ENCODE peak calls at places on chromosomes 2 and 18, in six cellular contexts. One of them, this sample, is unnamed.

GRCh38 chr2:37344453-37345361 is at the start of gene QPCT:
- DNase-seq in kidney epithelial cell: no peak
- DNase-seq in sigmoid colon: peak; percentile 87
- DNase-seq in Peyer's patch: peak; percentile 61
- DNase-seq in tibial nerve: peak; percentile 32
- DNase-seq in A549: peak; percentile 87
- DNase-seq in this sample: no peak

GRCh38 chr2:25165992-25166618 is 2.3 kb downstream of the POMC start:
- DNase-seq in Peyer's patch: peak; percentile 63
- DNase-seq in sigmoid colon: peak; percentile 37
- DNase-seq in tibial nerve: no peak
- DNase-seq in kidney epithelial cell: no peak
- DNase-seq in A549: peak; percentile 26
- DNase-seq in this sample: peak; percentile 34

GRCh38 chr18:3340682-3341097 is 78.8 kb downstream of the MYL12B start:
- DNase-seq in Peyer's patch: no peak
- DNase-seq in A549: no peak
- DNase-seq in kidney epithelial cell: peak; percentile 54
- DNase-seq in tibial nerve: no peak
- DNase-seq in sigmoid colon: no peak
- DNase-seq in this sample: peak; percentile 77

GRCh38 chr2:74576151-74576755 is 21.7 kb downstream of the DOK1 start:
- DNase-seq in A549: no peak
- DNase-seq in Peyer's patch: no peak
- DNase-seq in kidney epithelial cell: no peak
- DNase-seq in tibial nerve: no peak
- DNase-seq in sigmoid colon: no peak
- DNase-seq in this sample: no peak

GRCh38 chr2:242085941-242086621 is 216.6 kb downstream of the RTP5 start:
- DNase-seq in A549: no peak
- DNase-seq in Peyer's patch: no peak
- DNase-seq in tibial nerve: no peak
- DNase-seq in kidney epithelial cell: no peak
- DNase-seq in sigmoid colon: peak; percentile 71
- DNase-seq in this sample: no peak

GRCh38 chr2:146131048-146131447 is 1611.1 kb upstream of the ZEB2 start:
- DNase-seq in sigmoid colon: no peak
- DNase-seq in tibial nerve: no peak
- DNase-seq in Peyer's patch: no peak
- DNase-seq in A549: no peak
- DNase-seq in kidney epithelial cell: no peak
- DNase-seq in this sample: no peak

GRCh38 chr2:145060876-145061275 is 541.0 kb upstream of the ZEB2 start:
- DNase-seq in tibial nerve: no peak
- DNase-seq in sigmoid colon: no peak
- DNase-seq in Peyer's patch: no peak
- DNase-seq in kidney epithelial cell: no peak
- DNase-seq in A549: no peak
- DNase-seq in this sample: no peak

GRCh38 chr2:126599062-126599461 is 56.9 kb upstream of the GYPC start:
- DNase-seq in sigmoid colon: no peak
- DNase-seq in A549: no peak
- DNase-seq in kidney epithelial cell: no peak
- DNase-seq in Peyer's patch: no peak
- DNase-seq in tibial nerve: no peak
- DNase-seq in this sample: no peak

GRCh38 chr2:725464-725863 is 48.3 kb upstream of the TMEM18 start:
- DNase-seq in tibial nerve: no peak
- DNase-seq in Peyer's patch: no peak
- DNase-seq in sigmoid colon: no peak
- DNase-seq in A549: no peak
- DNase-seq in kidney epithelial cell: no peak
- DNase-seq in this sample: no peak

GRCh38 chr2:73291093-73291460 is 2.3 kb downstream of the EGR4 start:
- DNase-seq in sigmoid colon: no peak
- DNase-seq in kidney epithelial cell: no peak
- DNase-seq in A549: peak; percentile 41
- DNase-seq in Peyer's patch: peak; percentile 67
- DNase-seq in tibial nerve: no peak
- DNase-seq in this sample: no peak

GRCh38 chr2:113851640-113852039 is 38.2 kb upstream of the ACTR3 start:
- DNase-seq in A549: no peak
- DNase-seq in tibial nerve: no peak
- DNase-seq in sigmoid colon: no peak
- DNase-seq in kidney epithelial cell: no peak
- DNase-seq in Peyer's patch: no peak
- DNase-seq in this sample: no peak

GRCh38 chr2:30565860-30566358 is 118.9 kb downstream of the LCLAT1 start:
- DNase-seq in Peyer's patch: no peak
- DNase-seq in sigmoid colon: no peak
- DNase-seq in A549: no peak
- DNase-seq in kidney epithelial cell: no peak
- DNase-seq in tibial nerve: no peak
- DNase-seq in this sample: no peak

GRCh38 chr18:49444599-49444998 is 15.8 kb downstream of the DYM start:
- DNase-seq in sigmoid colon: no peak
- DNase-seq in A549: no peak
- DNase-seq in tibial nerve: no peak
- DNase-seq in Peyer's patch: no peak
- DNase-seq in kidney epithelial cell: no peak
- DNase-seq in this sample: no peak

GRCh38 chr2:100974712-100975520 is 27.2 kb upstream of the RPL31 start:
- DNase-seq in A549: no peak
- DNase-seq in sigmoid colon: peak; percentile 42
- DNase-seq in kidney epithelial cell: no peak
- DNase-seq in tibial nerve: no peak
- DNase-seq in Peyer's patch: peak; percentile 29
- DNase-seq in this sample: no peak

GRCh38 chr2:226439337-226439736 is 360.3 kb downstream of the IRS1 start:
- DNase-seq in Peyer's patch: no peak
- DNase-seq in kidney epithelial cell: no peak
- DNase-seq in tibial nerve: no peak
- DNase-seq in A549: no peak
- DNase-seq in sigmoid colon: no peak
- DNase-seq in this sample: no peak

GRCh38 chr2:196479350-196479749 is 160.2 kb upstream of the CCDC150 start:
- DNase-seq in kidney epithelial cell: peak; percentile 63
- DNase-seq in Peyer's patch: no peak
- DNase-seq in tibial nerve: no peak
- DNase-seq in A549: no peak
- DNase-seq in sigmoid colon: no peak
- DNase-seq in this sample: no peak

GRCh38 chr2:153986488-153987229 is 114.9 kb downstream of the GALNT13 start:
- DNase-seq in kidney epithelial cell: no peak
- DNase-seq in Peyer's patch: no peak
- DNase-seq in sigmoid colon: no peak
- DNase-seq in tibial nerve: no peak
- DNase-seq in A549: peak; percentile 16
- DNase-seq in this sample: no peak

GRCh38 chr2:177671662-177672061 is 279.1 kb downstream of the AGPS start:
- DNase-seq in kidney epithelial cell: no peak
- DNase-seq in Peyer's patch: no peak
- DNase-seq in sigmoid colon: no peak
- DNase-seq in A549: no peak
- DNase-seq in tibial nerve: no peak
- DNase-seq in this sample: no peak

GRCh38 chr2:177676636-177677035 is 284.1 kb downstream of the AGPS start:
- DNase-seq in sigmoid colon: no peak
- DNase-seq in A549: no peak
- DNase-seq in Peyer's patch: no peak
- DNase-seq in kidney epithelial cell: no peak
- DNase-seq in tibial nerve: no peak
- DNase-seq in this sample: no peak

GRCh38 chr2:177675256-177676220 is 283.0 kb downstream of the AGPS start:
- DNase-seq in A549: no peak
- DNase-seq in tibial nerve: no peak
- DNase-seq in Peyer's patch: no peak
- DNase-seq in kidney epithelial cell: no peak
- DNase-seq in sigmoid colon: no peak
- DNase-seq in this sample: no peak

GRCh38 chr2:177670791-177671528 is 278.4 kb downstream of the AGPS start:
- DNase-seq in A549: no peak
- DNase-seq in kidney epithelial cell: no peak
- DNase-seq in Peyer's patch: no peak
- DNase-seq in tibial nerve: no peak
- DNase-seq in sigmoid colon: no peak
- DNase-seq in this sample: no peak

GRCh38 chr2:177673602-177674595 is 281.3 kb downstream of the AGPS start:
- DNase-seq in tibial nerve: no peak
- DNase-seq in kidney epithelial cell: no peak
- DNase-seq in sigmoid colon: no peak
- DNase-seq in Peyer's patch: no peak
- DNase-seq in A549: no peak
- DNase-seq in this sample: no peak
- TF ChIP-seq CTCF in tibial nerve: no peak
- TF ChIP-seq CTCF in kidney epithelial cell: no peak
- TF ChIP-seq CTCF in sigmoid colon: no peak
- TF ChIP-seq CTCF in Peyer's patch: no peak
- TF ChIP-seq CTCF in A549: no peak
- TF ChIP-seq CTCF in this sample: peak; percentile 11

DNA sequence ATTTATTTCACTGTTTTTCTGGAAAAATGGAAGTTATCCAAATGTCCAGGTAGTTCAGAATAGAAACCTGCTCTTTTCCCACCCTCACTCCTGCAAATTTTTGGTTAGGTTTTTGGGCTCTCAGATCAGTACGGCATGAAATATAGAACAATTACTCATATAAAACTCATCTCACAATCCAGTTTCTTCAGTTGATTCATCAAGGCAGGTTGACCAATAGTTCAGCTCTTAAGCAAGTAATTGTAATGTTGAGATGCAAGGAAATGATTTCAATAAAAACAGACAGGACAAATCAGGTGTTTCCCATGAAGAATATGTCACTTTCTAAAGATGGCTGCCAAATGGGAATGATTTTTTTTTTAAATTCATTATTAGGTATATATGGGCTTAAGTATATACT is 2.0 kb downstream of the RAB27B start:
- DNase-seq in sigmoid colon: no peak
- DNase-seq in Peyer's patch: no peak
- DNase-seq in A549: no peak
- DNase-seq in tibial nerve: no peak
- DNase-seq in kidney epithelial cell: no peak
- DNase-seq in this sample: no peak
- H3K4me3 ChIP-seq in sigmoid colon: no peak overlapping the region
- H3K4me3 ChIP-seq in Peyer's patch: no peak overlapping the region
- H3K4me3 ChIP-seq in A549: peak overlapping the region; percentile 67
- H3K4me3 ChIP-seq in tibial nerve: no peak overlapping the region
- H3K4me3 ChIP-seq in kidney epithelial cell: no peak overlapping the region
- H3K4me3 ChIP-seq in this sample: peak overlapping the region; percentile 61

GRCh38 chr2:240810199-240810598 is 9.8 kb downstream of the KIF1A start:
- DNase-seq in sigmoid colon: no peak
- DNase-seq in tibial nerve: no peak
- DNase-seq in Peyer's patch: no peak
- DNase-seq in kidney epithelial cell: no peak
- DNase-seq in A549: no peak
- DNase-seq in this sample: no peak
- TF ChIP-seq CTCF in sigmoid colon: no peak
- TF ChIP-seq CTCF in tibial nerve: no peak
- TF ChIP-seq CTCF in Peyer's patch: no peak
- TF ChIP-seq CTCF in kidney epithelial cell: no peak
- TF ChIP-seq CTCF in A549: peak; percentile 39
- TF ChIP-seq CTCF in this sample: peak; percentile 33

DNA sequence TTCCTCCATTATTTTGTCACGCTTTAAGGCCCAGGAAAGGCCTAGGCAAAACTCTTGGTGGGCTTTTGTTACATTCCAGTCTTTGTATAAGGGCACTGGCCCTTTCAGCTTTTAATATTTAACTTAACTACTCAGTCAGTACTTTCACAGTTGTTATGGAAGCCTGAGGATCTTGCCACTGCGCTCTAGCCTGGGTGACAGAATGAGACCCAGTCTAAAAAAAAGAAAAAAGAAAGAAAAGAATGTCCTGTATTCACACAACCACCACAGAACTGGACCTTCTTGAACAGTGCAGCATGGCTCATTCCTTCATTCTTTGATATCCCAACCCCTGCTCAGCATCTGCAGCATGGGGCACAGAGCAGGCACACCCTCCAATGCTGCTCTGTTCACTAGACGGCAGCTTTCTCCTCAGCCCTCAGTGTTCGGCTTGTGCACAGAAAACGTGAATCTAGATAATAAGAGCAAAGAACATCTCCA is 93.4 kb upstream of the MSH2 start:
- DNase-seq in sigmoid colon: no peak
- DNase-seq in A549: no peak
- DNase-seq in tibial nerve: no peak
- DNase-seq in kidney epithelial cell: peak; percentile 39
- DNase-seq in Peyer's patch: peak; percentile 73
- DNase-seq in this sample: no peak
- H3K4me3 ChIP-seq in sigmoid colon: no peak overlapping the region
- H3K4me3 ChIP-seq in A549: no peak overlapping the region
- H3K4me3 ChIP-seq in tibial nerve: no peak overlapping the region
- H3K4me3 ChIP-seq in kidney epithelial cell: no peak overlapping the region
- H3K4me3 ChIP-seq in Peyer's patch: no peak overlapping the region
- H3K4me3 ChIP-seq in this sample: no peak overlapping the region

DNA sequence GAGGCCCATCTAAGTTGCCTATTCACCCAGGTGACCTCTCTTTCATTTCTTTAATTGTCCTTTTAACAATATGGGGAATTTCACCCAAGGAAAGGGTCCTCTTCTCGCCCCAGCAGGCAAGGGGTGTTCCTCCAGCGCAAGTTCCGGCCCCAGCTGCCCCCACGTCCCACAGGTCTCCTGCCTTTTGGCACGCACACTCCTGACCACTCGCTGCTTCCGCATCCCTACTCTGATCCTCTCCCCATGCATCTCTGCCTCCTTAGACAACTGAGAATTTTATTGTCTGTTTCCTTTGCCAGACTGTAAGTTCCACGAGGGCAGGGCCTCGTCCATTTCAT is 684 bp upstream of the ARPC2 start:
- DNase-seq in kidney epithelial cell: no peak
- DNase-seq in sigmoid colon: peak; percentile 69
- DNase-seq in Peyer's patch: no peak
- DNase-seq in A549: no peak
- DNase-seq in tibial nerve: no peak
- DNase-seq in this sample: no peak
- TF ChIP-seq CTCF in kidney epithelial cell: no peak
- TF ChIP-seq CTCF in sigmoid colon: no peak
- TF ChIP-seq CTCF in Peyer's patch: no peak
- TF ChIP-seq CTCF in A549: no peak
- TF ChIP-seq CTCF in tibial nerve: no peak
- TF ChIP-seq CTCF in this sample: no peak

DNA sequence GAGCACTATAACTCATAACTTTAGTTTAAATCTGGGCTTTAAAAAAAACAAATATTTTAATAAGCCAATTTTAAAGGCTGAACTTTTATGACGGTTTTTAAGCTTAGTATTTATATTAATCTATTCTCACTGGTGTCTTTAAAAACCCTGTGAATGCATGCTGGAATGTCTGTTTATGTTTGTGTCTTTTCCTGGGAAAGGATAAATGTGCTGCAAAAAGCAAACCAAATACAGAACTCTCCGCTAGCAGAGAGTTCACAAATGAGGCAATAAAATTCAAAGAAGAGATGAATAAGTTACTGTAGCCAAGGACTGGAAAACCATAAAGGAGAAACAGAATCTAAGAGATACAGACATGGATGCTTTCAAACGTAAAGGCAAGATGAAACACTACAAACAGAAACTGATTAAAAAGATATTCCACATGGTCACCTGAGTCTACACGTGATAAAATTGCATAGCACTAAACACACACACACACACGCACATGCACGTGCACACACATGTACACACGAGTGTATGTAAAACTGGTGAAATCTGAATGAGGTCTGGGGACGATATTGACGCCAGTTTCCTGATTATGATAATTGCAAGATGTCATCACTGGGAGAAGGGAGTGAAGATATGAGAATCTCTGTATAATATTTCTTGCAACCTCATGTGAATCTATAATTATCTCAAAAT is 4.4 kb downstream of the TWIST2 start:
- DNase-seq in Peyer's patch: no peak
- DNase-seq in sigmoid colon: no peak
- DNase-seq in kidney epithelial cell: no peak
- DNase-seq in tibial nerve: no peak
- DNase-seq in A549: no peak
- DNase-seq in this sample: no peak
- H3K4me3 ChIP-seq in Peyer's patch: no peak overlapping the region
- H3K4me3 ChIP-seq in sigmoid colon: peak overlapping the region; percentile 6
- H3K4me3 ChIP-seq in kidney epithelial cell: no peak overlapping the region
- H3K4me3 ChIP-seq in tibial nerve: no peak overlapping the region
- H3K4me3 ChIP-seq in A549: no peak overlapping the region
- H3K4me3 ChIP-seq in this sample: no peak overlapping the region

This sample was measured in LNCaP clone FGC.